ENCODE peak calls at places on chromosomes 12 and 14, in four cellular contexts. L is left ventricle myocardium inferior, I is fibroblast of mammary gland, V is lower lobe of right lung. Q is an unnamed sample.

GRCh38 chr12:130031571-130032189 is 127.9 kb upstream of the TMEM132D start:
- DNase-seq in L (peak; percentile 29), I (peak; percentile 26), V (peak; percentile 56), Q (no peak)

GRCh38 chr12:29983917-29984316 is 200.2 kb upstream of the TMTC1 start:
- DNase-seq in L (no peak), I (no peak), V (no peak), Q (no peak)

GRCh38 chr12:9961901-9962300 is 9.3 kb upstream of the CLEC12A start:
- DNase-seq in L (no peak), I (no peak), V (no peak), Q (no peak)

GRCh38 chr12:95173392-95174251 is 43.6 kb downstream of the FGD6 start:
- DNase-seq in L (peak; percentile 65), I (peak; percentile 82), V (peak; percentile 69), Q (peak; percentile 87)

GRCh38 chr12:130916251-130916911 is 37.3 kb upstream of the ADGRD1 start:
- DNase-seq in L (peak; percentile 42), I (peak; percentile 60), V (peak; percentile 64), Q (peak; percentile 6)

GRCh38 chr12:110802489-110802888 is 44.3 kb upstream of the CCDC63 start:
- DNase-seq in L (no peak), I (no peak), V (no peak), Q (no peak)

GRCh38 chr14:73468808-73469386 is 10.6 kb upstream of the NUMB start:
- DNase-seq in L (no peak), I (no peak), V (no peak), Q (no peak)

GRCh38 chr12:111841236-111841749 is 735 bp upstream of the MAPKAPK5 start:
- DNase-seq in L (no peak), I (peak; percentile 22), V (no peak), Q (no peak)

GRCh38 chr14:64540208-64541202 is at the start of gene HSPA2:
- DNase-seq in L (peak; percentile 99), I (peak; percentile 98), V (peak; percentile 99), Q (peak; percentile 78)

GRCh38 chr12:1843641-1844005 is 23.3 kb downstream of the LRTM2 start:
- DNase-seq in L (no peak), I (no peak), V (peak; percentile 14), Q (no peak)

GRCh38 chr14:75249251-75249957 is 29.2 kb upstream of the FOS start:
- DNase-seq in L (no peak), I (no peak), V (peak; percentile 41), Q (no peak)

GRCh38 chr12:64781374-64782029 is 22.3 kb upstream of the GNS start:
- DNase-seq in L (no peak), I (no peak), V (peak; percentile 50), Q (no peak)

GRCh38 chr14:61766136-61766535 is 3.9 kb downstream of the SNAPC1 start:
- DNase-seq in L (no peak), I (no peak), V (no peak), Q (no peak)

GRCh38 chr14:104545151-104545931 is 34.2 kb upstream of the C14orf180 start:
- DNase-seq in L (no peak), I (no peak), V (no peak), Q (no peak)

GRCh38 chr14:22841311-22841710 is 4.9 kb downstream of the MMP14 start:
- DNase-seq in L (no peak), I (no peak), V (peak; percentile 31), Q (no peak)

GRCh38 chr14:88233915-88234314 is 89.2 kb downstream of the KCNK10 start:
- DNase-seq in L (no peak), I (peak; percentile 9), V (no peak), Q (no peak)

GRCh38 chr14:90495357-90496276 is 98.8 kb downstream of the CALM1 start:
- DNase-seq in L (no peak), I (peak; percentile 72), V (no peak), Q (no peak)

GRCh38 chr14:106879241-106879640 is 1352.9 kb downstream of the TMEM121 start:
- DNase-seq in L (no peak), I (peak; percentile 11), V (peak; percentile 71), Q (no peak)

GRCh38 chr12:50221228-50222008 is 54.2 kb upstream of the CERS5 start:
- DNase-seq in L (no peak), I (peak; percentile 96), V (no peak), Q (no peak)

GRCh38 chr12:72273851-72274284 is 1.7 kb downstream of the TRHDE start:
- DNase-seq in L (no peak), I (no peak), V (no peak), Q (no peak)

GRCh38 chr12:106064622-106065021 is 74.1 kb downstream of the NUAK1 start:
- DNase-seq in L (no peak), I (no peak), V (no peak), Q (no peak)

GRCh38 chr14:52553671-52554575 is 1.3 kb downstream of the GPR137C start:
- DNase-seq in L (peak; percentile 85), I (peak; percentile 88), V (peak; percentile 92), Q (peak; percentile 44)
- TF ChIP-seq CTCF in L (no peak), I (no peak), V (no peak), Q (no peak)

GRCh38 chr12:114674201-114675047 is 9.6 kb downstream of the TBX3 start:
- DNase-seq in L (no peak), I (no peak), V (no peak), Q (no peak)

GRCh38 chr12:114678028-114678427 is 5.9 kb downstream of the TBX3 start:
- DNase-seq in L (no peak), I (no peak), V (no peak), Q (no peak)

GRCh38 chr12:114673169-114673833 is 10.7 kb downstream of the TBX3 start:
- DNase-seq in L (no peak), I (peak; percentile 66), V (no peak), Q (no peak)

GRCh38 chr12:114678718-114679117 is 5.3 kb downstream of the TBX3 start:
- DNase-seq in L (no peak), I (no peak), V (no peak), Q (no peak)

GRCh38 chr12:114676142-114676741 is 7.7 kb downstream of the TBX3 start:
- DNase-seq in L (no peak), I (no peak), V (no peak), Q (no peak)
- H3K4me3 ChIP-seq in L (peak overlapping the region; percentile 10), I (no peak overlapping the region), V (peak overlapping the region; percentile 50), Q (no peak overlapping the region)

GRCh38 chr12:80517655-80518054 is 73.6 kb downstream of the PTPRQ start:
- DNase-seq in L (no peak), I (no peak), V (no peak), Q (no peak)

GRCh38 chr12:80513211-80513610 is 69.2 kb downstream of the PTPRQ start:
- DNase-seq in L (no peak), I (no peak), V (no peak), Q (no peak)

GRCh38 chr12:80509781-80510556 is 65.9 kb downstream of the PTPRQ start:
- DNase-seq in L (no peak), I (peak; percentile 96), V (no peak), Q (no peak)

GRCh38 chr12:80512781-80513180 is 68.7 kb downstream of the PTPRQ start:
- DNase-seq in L (no peak), I (no peak), V (no peak), Q (no peak)
- TF ChIP-seq CTCF in L (no peak), I (no peak), V (no peak), Q (no peak)

DNA sequence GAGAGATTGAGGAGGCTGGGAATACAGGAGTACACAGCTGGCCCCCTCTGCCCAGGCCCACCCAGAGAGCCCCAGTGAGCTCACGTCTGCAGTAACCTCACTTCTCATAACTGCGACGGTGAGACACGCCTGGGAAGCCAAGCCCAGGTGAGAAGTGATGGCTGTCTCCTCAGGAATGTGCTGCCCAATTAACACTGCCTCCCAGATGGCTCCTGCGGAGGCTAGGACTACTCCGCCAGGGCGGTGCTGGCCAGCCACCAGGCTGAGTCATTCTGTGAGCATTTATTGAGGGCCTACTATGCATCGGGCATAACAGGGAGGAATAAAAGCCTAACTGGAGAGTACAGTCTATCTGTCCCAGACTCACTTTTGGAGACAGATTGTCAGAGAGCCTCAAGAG is 9.3 kb upstream of the TMEM106C start:
- DNase-seq in L (no peak), I (no peak), V (no peak), Q (no peak)
- H3K4me3 ChIP-seq in L (no peak overlapping the region), I (no peak overlapping the region), V (no peak overlapping the region), Q (no peak overlapping the region)

GRCh38 chr12:57576613-57577160 is 14.3 kb upstream of the PIP4K2C start:
- DNase-seq in L (no peak), I (no peak), V (no peak), Q (no peak)
- TF ChIP-seq CTCF in L (no peak), I (no peak), V (no peak), Q (no peak)

DNA sequence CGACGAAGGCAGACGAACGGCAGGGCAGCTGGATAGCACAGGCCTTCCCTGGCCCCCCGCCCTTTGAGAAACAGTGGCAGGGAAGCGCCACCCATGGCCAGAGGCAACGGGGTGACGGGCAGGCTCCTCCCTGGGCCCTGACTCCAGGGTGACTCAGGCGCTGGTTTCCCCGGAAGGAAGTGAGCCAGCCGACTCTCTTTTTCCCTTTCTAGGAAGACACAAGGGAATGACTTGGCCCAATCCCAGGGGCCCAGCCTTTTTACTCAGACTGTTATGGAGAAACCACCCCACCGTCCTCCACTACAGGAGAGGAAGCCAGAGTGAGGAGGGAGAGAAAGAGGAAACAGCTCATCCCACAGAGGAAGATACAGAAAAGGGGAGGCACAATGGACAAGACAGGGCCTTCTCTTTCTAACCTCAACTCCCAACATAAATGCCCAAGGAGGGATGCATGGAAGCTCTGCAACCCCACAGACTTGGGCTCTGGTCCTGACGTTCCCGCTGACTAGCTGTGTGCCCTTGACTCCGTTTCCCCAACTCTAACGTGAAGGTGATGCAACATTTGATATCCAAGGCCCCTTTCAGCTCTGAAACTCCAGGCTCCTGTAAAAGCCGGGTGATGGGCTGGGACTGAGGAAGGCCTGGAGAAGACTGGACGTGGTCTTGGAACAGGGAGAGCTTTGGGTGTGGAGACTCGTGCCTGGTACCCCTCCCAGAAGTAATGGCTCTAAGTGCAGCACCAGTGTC is 27.9 kb downstream of the ACTN1 start:
- DNase-seq in L (peak; percentile 80), I (peak; percentile 99), V (peak; percentile 82), Q (peak; percentile 76)
- H3K4me3 ChIP-seq in L (peak overlapping the region; percentile 3), I (no peak overlapping the region), V (no peak overlapping the region), Q (no peak overlapping the region)

GRCh38 chr12:123938679-123939480 is 33.8 kb downstream of the CCDC92 start:
- DNase-seq in L (no peak), I (peak; percentile 6), V (no peak), Q (no peak)
- TF ChIP-seq CTCF in L (peak; percentile 38), I (peak; percentile 43), V (peak; percentile 20), Q (peak; percentile 51)

GRCh38 chr12:109377139-109377685 is 29.5 kb downstream of the MYO1H start:
- DNase-seq in L (no peak), I (no peak), V (no peak), Q (no peak)

GRCh38 chr12:109383240-109383639 is 35.5 kb downstream of the MYO1H start:
- DNase-seq in L (no peak), I (no peak), V (no peak), Q (no peak)

DNA sequence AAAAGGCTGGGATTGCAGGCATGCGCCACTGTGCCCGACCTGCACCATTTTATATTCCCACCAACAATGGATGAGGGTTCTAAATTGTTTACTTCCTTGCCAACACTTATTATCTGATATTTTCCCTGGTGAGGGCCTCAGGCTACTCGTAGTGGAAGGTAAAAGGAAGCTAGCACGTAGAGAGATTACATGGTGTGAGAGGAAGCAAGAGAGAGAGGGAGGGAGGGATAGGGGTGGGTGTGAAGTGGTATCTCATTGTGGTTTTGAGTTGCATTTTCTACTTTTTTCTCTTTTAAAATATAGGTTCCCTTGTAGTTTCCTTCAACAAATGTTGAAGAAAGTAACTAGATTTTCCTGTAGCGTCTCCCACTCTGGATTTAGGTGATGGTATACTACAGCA is 30.9 kb downstream of the MYO1H start:
- DNase-seq in L (no peak), I (no peak), V (no peak), Q (no peak)
- H3K4me3 ChIP-seq in L (no peak overlapping the region), I (no peak overlapping the region), V (no peak overlapping the region), Q (no peak overlapping the region)

GRCh38 chr12:19971396-19971802 is 396.9 kb upstream of the PDE3A start:
- DNase-seq in L (no peak), I (peak; percentile 64), V (no peak), Q (peak; percentile 91)
- TF ChIP-seq CTCF in L (no peak), I (no peak), V (no peak), Q (peak; percentile 24)

Q was measured in epithelial cell of proximal tubule.